ENCODE peak calls at places on chromosomes 4 and X, in seven cellular contexts. G is NCI-H446 treated with DMSO at 0.1 percent for 48 hours, Y is sciatic nerve, B is HCT116, A is NCI-H748 treated with DMSO at 0.1 percent for 48 hours, F is naive B cell, J is heart right ventricle. I is an unnamed sample.

GRCh38 chrX:41490446-41490845 is 43.3 kb downstream of the NYX start:
- DNase-seq in J (no peak), F (no peak), Y (no peak), G (no peak), B (no peak), A (no peak), I (no peak)

GRCh38 chr4:148542922-148543623 is 100.9 kb upstream of the NR3C2 start:
- DNase-seq in G (no peak), A (no peak), Y (no peak), F (no peak), B (no peak), J (no peak), I (no peak)

GRCh38 chr4:137641554-137641953 is 109.3 kb upstream of the PCDH18 start:
- DNase-seq in G (peak; percentile 43), F (no peak), J (no peak), Y (no peak), B (no peak), A (no peak), I (no peak)

GRCh38 chr4:36582214-36582613 is 300.8 kb downstream of the DTHD1 start:
- DNase-seq in Y (no peak), B (no peak), G (no peak), A (no peak), F (no peak), J (no peak), I (no peak)

GRCh38 chr4:162115323-162115722 is 48.5 kb downstream of the FSTL5 start:
- DNase-seq in G (no peak), A (no peak), Y (no peak), J (no peak), B (no peak), F (no peak), I (peak; percentile 36)

GRCh38 chr4:174869334-174869733 is 40.3 kb upstream of the GLRA3 start:
- DNase-seq in B (no peak), F (no peak), G (no peak), A (no peak), Y (no peak), J (no peak), I (no peak)

GRCh38 chr4:46506876-46507275 is 116.9 kb upstream of the GABRA2 start:
- DNase-seq in J (no peak), Y (no peak), G (peak; percentile 39), B (no peak), A (no peak), F (no peak), I (no peak)

GRCh38 chr4:157121396-157121795 is 45.4 kb downstream of the GLRB start:
- DNase-seq in J (no peak), Y (no peak), F (no peak), B (no peak), G (no peak), A (no peak), I (no peak)

GRCh38 chr4:26829018-26829417 is 31.6 kb upstream of the STIM2 start:
- DNase-seq in G (no peak), J (no peak), B (no peak), Y (no peak), F (no peak), A (no peak), I (no peak)

GRCh38 chr4:7370038-7370437 is 64.7 kb downstream of the PSAPL1 start:
- DNase-seq in G (no peak), F (no peak), B (no peak), A (no peak), J (no peak), Y (no peak), I (no peak)

GRCh38 chrX:17375631-17376380 is 806 bp downstream of the NHS start:
- DNase-seq in A (no peak), F (no peak), G (no peak), B (no peak), J (peak; percentile 31), Y (no peak), I (peak; percentile 55)

GRCh38 chrX:68633981-68634380 is 13.5 kb upstream of the STARD8 start:
- DNase-seq in B (no peak), A (no peak), J (no peak), Y (no peak), G (no peak), F (no peak), I (no peak)

GRCh38 chrX:118534716-118535493 is 39.3 kb downstream of the DOCK11 start:
- DNase-seq in F (no peak), B (no peak), Y (no peak), J (no peak), A (no peak), G (no peak), I (peak; percentile 26)

GRCh38 chr4:124432500-124432899 is 280.0 kb downstream of the ANKRD50 start:
- DNase-seq in Y (no peak), G (no peak), J (no peak), A (no peak), F (no peak), B (no peak), I (no peak)

GRCh38 chr4:34046580-34046979 is 2197.7 kb downstream of the ARAP2 start:
- DNase-seq in B (peak; percentile 15), A (no peak), J (no peak), F (no peak), G (no peak), Y (no peak), I (no peak)

GRCh38 chrX:27918799-27919198 is 62.5 kb downstream of the DCAF8L1 start:
- DNase-seq in G (no peak), A (no peak), Y (no peak), F (no peak), B (peak; percentile 7), J (no peak), I (peak; percentile 17)

GRCh38 chrX:22097295-22097694 is 65.2 kb downstream of the PHEX start:
- DNase-seq in B (no peak), Y (no peak), J (no peak), F (no peak), A (no peak), G (peak; percentile 23), I (no peak)

GRCh38 chr4:99679204-99679603 is 21.6 kb upstream of the C4orf54 start:
- DNase-seq in J (peak; percentile 34), B (no peak), G (peak; percentile 80), F (no peak), Y (no peak), A (no peak), I (peak; percentile 49)

GRCh38 chrX:65196758-65197371 is 220.6 kb upstream of the ZC4H2 start:
- DNase-seq in A (no peak), G (no peak), J (no peak), F (no peak), B (no peak), Y (no peak), I (peak; percentile 6)

GRCh38 chrX:120281021-120281624 is 30.1 kb downstream of the TMEM255A start:
- DNase-seq in A (no peak), G (no peak), B (no peak), F (no peak), J (no peak), Y (no peak), I (no peak)

GRCh38 chrX:120125444-120125843 is 9.7 kb upstream of the RHOXF1 start:
- DNase-seq in G (no peak), F (no peak), J (no peak), A (no peak), B (no peak), Y (no peak), I (no peak)

GRCh38 chr4:82429728-82430192 is 502 bp downstream of the HNRNPDL start:
- DNase-seq in Y (no peak), J (no peak), F (no peak), B (no peak), G (peak; percentile 61), A (no peak), I (no peak)

GRCh38 chr4:105306158-105306781 is 159.6 kb downstream of the TET2 start:
- DNase-seq in B (no peak), J (no peak), A (no peak), Y (no peak), G (no peak), F (no peak), I (no peak)

GRCh38 chr4:167176723-167177367 is 57.4 kb downstream of the SPOCK3 start:
- DNase-seq in F (no peak), B (no peak), A (peak; percentile 85), G (no peak), Y (no peak), J (no peak), I (no peak)

GRCh38 chr4:85603437-85604336 is 128.7 kb downstream of the ARHGAP24 start:
- DNase-seq in F (peak; percentile 58), G (no peak), J (no peak), A (no peak), Y (no peak), B (no peak), I (no peak)

GRCh38 chrX:131677655-131678628 is 134.1 kb downstream of the OR13H1 start:
- DNase-seq in A (peak; percentile 18), F (peak; percentile 20), B (peak; percentile 18), Y (peak; percentile 60), J (peak; percentile 11), G (no peak), I (peak; percentile 77)

GRCh38 chr4:178784491-178784890 is 1342.3 kb upstream of the AGA start:
- DNase-seq in G (no peak), B (no peak), F (no peak), J (no peak), Y (no peak), A (no peak), I (no peak)

GRCh38 chr4:5611656-5612187 is 96.6 kb downstream of the EVC2 start:
- DNase-seq in F (no peak), Y (no peak), A (no peak), B (no peak), J (no peak), G (no peak), I (no peak)